ENCODE peak calls at places on chromosomes 2 and 18, in ten cellular contexts. U, O, Q, A, K, I, S, C, J and L are unnamed samples. For H3K4me1, the result is how much of the 10 kb centered on the place peaks cover.

GRCh38 chr2:7634370-7634769 is 717.2 kb downstream of the RNF144A start:
- DNase-seq in J (no peak), O (no peak), Q (no peak), C (no peak), S (no peak), A (no peak), I (no peak), U (no peak), K (no peak), L (no peak)

GRCh38 chr2:129408570-129408969 is 570.9 kb upstream of the RAB6C start:
- DNase-seq in U (no peak), I (no peak), Q (no peak), O (no peak), S (no peak), K (no peak), J (no peak), C (no peak), A (no peak), L (no peak)

GRCh38 chr2:47251404-47251675 is 96.2 kb upstream of the STPG4 start:
- DNase-seq in U (no peak), J (no peak), Q (no peak), C (no peak), A (no peak), K (no peak), S (no peak), I (no peak), O (no peak), L (no peak)

GRCh38 chr2:39153312-39153711 is 32.5 kb upstream of the SOS1 start:
- DNase-seq in Q (peak), U (no peak), O (no peak), I (no peak), K (no peak), C (no peak), J (no peak), A (no peak), S (no peak), L (no peak)

GRCh38 chr2:66555076-66555475 is 120.2 kb downstream of the MEIS1 start:
- DNase-seq in Q (no peak), O (no peak), C (no peak), U (no peak), A (no peak), I (no peak), S (no peak), J (no peak), K (no peak), L (no peak)

GRCh38 chr18:78632111-78632541 is 347.5 kb upstream of the SALL3 start:
- DNase-seq in K (peak), A (no peak), J (no peak), U (peak), O (peak), Q (peak), S (no peak), I (no peak), C (no peak), L (no peak)

GRCh38 chr18:36075862-36076587 is 8.7 kb upstream of the RPRD1A start:
- DNase-seq in I (no peak), U (no peak), O (no peak), K (no peak), Q (peak), J (no peak), S (no peak), A (no peak), C (no peak), L (peak)

GRCh38 chr2:234952270-234953115 is 676 bp downstream of the SH3BP4 start:
- DNase-seq in I (no peak), A (peak), O (peak), C (no peak), S (no peak), U (peak), Q (peak), J (peak), K (no peak), L (peak)

GRCh38 chr18:63683152-63683551 is 19.6 kb upstream of the SERPINB11 start:
- DNase-seq in J (no peak), K (peak), Q (peak), A (no peak), I (no peak), O (peak), C (no peak), S (no peak), U (peak), L (no peak)

GRCh38 chr2:15337996-15338666 is 223.0 kb downstream of the NBAS start:
- DNase-seq in Q (peak), A (no peak), U (no peak), J (no peak), C (no peak), I (no peak), S (no peak), K (no peak), O (no peak), L (no peak)

GRCh38 chr18:76678248-76678647 is 144.1 kb upstream of the ZNF236 start:
- DNase-seq in K (no peak), U (no peak), Q (no peak), C (no peak), J (peak), O (no peak), A (no peak), S (no peak), I (no peak), L (no peak)

GRCh38 chr2:54416166-54416798 is 39.8 kb upstream of the SPTBN1 start:
- DNase-seq in C (peak), U (no peak), A (no peak), Q (no peak), S (no peak), J (peak), O (no peak), I (no peak), K (no peak), L (peak)

GRCh38 chr2:197889041-197889440 is 84.6 kb downstream of the PLCL1 start:
- DNase-seq in O (peak), S (peak), J (no peak), U (peak), C (no peak), K (no peak), Q (no peak), A (no peak), I (no peak), L (no peak)

GRCh38 chr2:72198532-72199241 is 51.0 kb upstream of the CYP26B1 start:
- DNase-seq in C (no peak), K (no peak), O (no peak), I (no peak), U (no peak), A (no peak), S (no peak), Q (peak), J (no peak), L (no peak)

GRCh38 chr2:217695033-217695520 is 307.7 kb downstream of the TNS1 start:
- DNase-seq in J (no peak), A (no peak), C (no peak), I (peak), U (no peak), Q (peak), O (no peak), K (no peak), S (no peak), L (no peak)

GRCh38 chr2:46979611-46980010 is 64.0 kb upstream of the MCFD2 start:
- DNase-seq in A (peak), U (no peak), C (peak), K (no peak), Q (no peak), J (peak), O (no peak), I (no peak), S (peak), L (no peak)

GRCh38 chr18:37452697-37453385 is 112.8 kb downstream of the CELF4 start:
- DNase-seq in Q (no peak), K (no peak), C (no peak), U (no peak), J (no peak), A (no peak), O (no peak), I (no peak), S (no peak), L (no peak)

GRCh38 chr2:49770919-49771318 is 616.6 kb upstream of the FSHR start:
- DNase-seq in Q (peak), I (no peak), U (peak), O (peak), K (peak), A (no peak), S (no peak), J (peak), C (no peak), L (peak)

GRCh38 chr2:36477744-36478143 is 120.2 kb downstream of the FEZ2 start:
- DNase-seq in J (no peak), U (no peak), S (no peak), I (no peak), A (no peak), O (no peak), Q (no peak), K (no peak), C (no peak), L (no peak)

GRCh38 chr2:20611077-20611843 is 39.6 kb downstream of the HS1BP3 start:
- DNase-seq in O (no peak), C (peak), J (peak), I (peak), A (peak), Q (no peak), S (no peak), U (peak), K (no peak), L (peak)

GRCh38 chr18:36514778-36515177 is 217.3 kb downstream of the FHOD3 start:
- DNase-seq in S (no peak), K (peak), I (no peak), O (peak), J (no peak), Q (no peak), A (no peak), C (no peak), U (peak), L (no peak)

GRCh38 chr18:31646332-31646822 is 38.0 kb downstream of the B4GALT6 start:
- DNase-seq in K (no peak), S (no peak), U (no peak), J (no peak), O (no peak), Q (peak), I (no peak), A (no peak), C (no peak), L (no peak)

GRCh38 chr18:47560693-47561092 is 309.2 kb upstream of the SKOR2 start:
- DNase-seq in K (peak), O (peak), I (no peak), S (no peak), U (peak), C (no peak), Q (no peak), A (no peak), J (no peak), L (no peak)

GRCh38 chr2:40034198-40034597 is 255.1 kb upstream of the THUMPD2 start:
- DNase-seq in A (no peak), O (no peak), C (no peak), J (no peak), I (no peak), S (no peak), Q (no peak), K (no peak), U (no peak), L (no peak)

GRCh38 chr2:137287934-137288639 is 522.7 kb downstream of the THSD7B start:
- DNase-seq in J (no peak), U (peak), K (no peak), Q (no peak), O (no peak), C (no peak), S (no peak), I (no peak), A (no peak), L (no peak)

GRCh38 chr2:27714053-27714452 is 50.4 kb downstream of the SLC4A1AP start:
- DNase-seq in K (no peak), J (no peak), Q (no peak), C (no peak), A (no peak), U (no peak), I (no peak), O (no peak), S (no peak), L (no peak)

GRCh38 chr2:27710640-27711430 is 47.1 kb downstream of the SLC4A1AP start:
- DNase-seq in C (no peak), S (no peak), I (peak), A (no peak), O (no peak), Q (no peak), U (no peak), J (no peak), K (no peak), L (no peak)

GRCh38 chr2:27711804-27712203 is 48.1 kb downstream of the SLC4A1AP start:
- DNase-seq in C (no peak), K (no peak), Q (no peak), I (no peak), O (no peak), U (no peak), J (no peak), S (no peak), A (no peak), L (no peak)

GRCh38 chr2:27713201-27713600 is 49.5 kb downstream of the SLC4A1AP start:
- DNase-seq in Q (no peak), I (peak), K (no peak), O (no peak), A (no peak), U (no peak), S (no peak), J (no peak), C (no peak), L (no peak)

GRCh38 chr2:27712547-27712946 is 48.9 kb downstream of the SLC4A1AP start:
- DNase-seq in Q (no peak), I (peak), A (no peak), C (no peak), U (no peak), J (no peak), O (no peak), K (no peak), S (no peak), L (no peak)
- H3K4me1 ChIP-seq in Q (under half), I (under half), A (under half), C (under half), U (under half), J (under half), O (under half), K (under half), S (under half), L (under half)

GRCh38 chr18:939167-939566 is 34.5 kb downstream of the ADCYAP1 start:
- DNase-seq in C (no peak), J (no peak), I (no peak), Q (peak), O (no peak), K (no peak), S (no peak), A (no peak), U (peak), L (no peak)
- H3K27ac ChIP-seq in C (no peak), J (no peak), I (no peak), Q (no peak), O (no peak), K (no peak), S (no peak), A (no peak), U (no peak), L (no peak)

GRCh38 chr2:10406491-10406890 is 41.6 kb downstream of the ODC1 start:
- DNase-seq in Q (no peak), K (no peak), J (no peak), U (no peak), I (no peak), O (no peak), A (no peak), S (no peak), C (no peak), L (no peak)
- H3K4me1 ChIP-seq in Q (half or more), K (under half), J (under half), U (under half), I (under half), O (under half), A (under half), S (under half), C (half or more), L (half or more)

GRCh38 chr2:127672341-127673303 is 2.7 kb downstream of the LIMS2 start:
- DNase-seq in O (no peak), J (peak), C (no peak), A (peak), S (no peak), K (no peak), Q (no peak), U (no peak), I (no peak), L (no peak)

GRCh38 chr2:127670055-127670956 is 5.0 kb downstream of the LIMS2 start:
- DNase-seq in C (no peak), A (no peak), J (no peak), Q (no peak), U (no peak), S (no peak), O (no peak), I (no peak), K (no peak), L (no peak)

GRCh38 chr2:127670957-127671290 is 4.4 kb downstream of the LIMS2 start:
- DNase-seq in A (no peak), C (no peak), J (peak), O (no peak), S (no peak), Q (peak), K (no peak), I (no peak), U (no peak), L (no peak)

GRCh38 chr2:127673304-127674069 is 1.8 kb downstream of the LIMS2 start:
- DNase-seq in K (peak), O (no peak), C (no peak), Q (no peak), U (no peak), S (no peak), A (no peak), J (peak), I (no peak), L (no peak)

GRCh38 chr2:127671557-127672302 is 3.6 kb downstream of the LIMS2 start:
- DNase-seq in C (no peak), A (no peak), U (no peak), S (no peak), O (no peak), J (peak), Q (no peak), K (no peak), I (peak), L (no peak)
- H3K27ac ChIP-seq in C (no peak), A (no peak), U (no peak), S (no peak), O (no peak), J (peak), Q (no peak), K (no peak), I (peak), L (no peak)

GRCh38 chr2:96819876-96820511 is 3.9 kb downstream of the CNNM3 start:
- DNase-seq in I (no peak), U (no peak), S (no peak), K (no peak), C (no peak), A (no peak), O (no peak), J (peak), Q (no peak), L (no peak)

GRCh38 chr2:96819101-96819875 is 3.2 kb downstream of the CNNM3 start:
- DNase-seq in C (peak), K (peak), U (no peak), A (peak), O (no peak), J (peak), I (no peak), Q (no peak), S (no peak), L (no peak)

GRCh38 chr2:96816836-96817702 is 1.0 kb downstream of the CNNM3 start:
- DNase-seq in I (no peak), Q (peak), U (peak), C (no peak), J (peak), O (peak), K (no peak), S (no peak), A (peak), L (peak)

GRCh38 chr2:96816127-96816835 is at the start of gene CNNM3:
- DNase-seq in Q (peak), A (peak), I (peak), K (peak), S (peak), U (peak), C (peak), J (peak), O (peak), L (peak)

DNA sequence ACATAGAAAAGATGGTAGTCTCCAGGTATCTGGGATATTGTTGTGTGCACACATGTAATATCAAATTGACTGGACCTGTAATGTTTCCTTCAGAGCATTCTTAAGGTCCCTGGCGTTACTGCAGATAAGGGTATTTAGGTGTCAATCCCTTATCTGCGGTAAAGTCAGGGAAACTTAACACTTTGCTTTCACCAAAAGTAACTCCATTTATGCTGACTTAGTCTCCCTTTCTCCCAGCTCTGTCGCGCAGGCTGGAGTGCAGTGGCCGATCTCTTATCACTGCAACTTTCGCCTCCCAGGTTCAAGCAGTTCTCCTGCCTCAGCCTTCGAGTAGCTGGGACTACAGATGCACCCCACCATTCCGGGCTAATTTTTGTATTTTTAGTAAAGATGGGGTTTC is 1.8 kb downstream of the CNNM3 start:
- DNase-seq in C (no peak), J (peak), Q (no peak), A (peak), S (no peak), K (no peak), U (no peak), O (no peak), I (no peak), L (no peak)
- H3K4me1 ChIP-seq in C (under half), J (under half), Q (under half), A (under half), S (half or more), K (under half), U (under half), O (under half), I (under half), L (under half)

GRCh38 chr18:12518832-12519534 is 111.3 kb downstream of the PRELID3A start:
- DNase-seq in A (no peak), Q (no peak), O (no peak), C (no peak), K (no peak), S (no peak), J (no peak), I (no peak), U (no peak), L (no peak)

GRCh38 chr18:12517142-12517541 is 109.4 kb downstream of the PRELID3A start:
- DNase-seq in I (no peak), K (no peak), A (no peak), C (no peak), O (no peak), Q (no peak), S (no peak), J (no peak), U (no peak), L (no peak)

GRCh38 chr18:12518326-12518725 is 110.6 kb downstream of the PRELID3A start:
- DNase-seq in Q (no peak), I (no peak), C (no peak), A (no peak), U (no peak), J (no peak), O (no peak), S (no peak), K (no peak), L (no peak)

GRCh38 chr18:12516049-12516677 is 108.4 kb downstream of the PRELID3A start:
- DNase-seq in O (no peak), I (no peak), J (no peak), U (no peak), S (no peak), A (no peak), K (no peak), Q (no peak), C (no peak), L (no peak)

GRCh38 chr18:12520442-12520992 is 112.8 kb downstream of the PRELID3A start:
- DNase-seq in Q (no peak), O (peak), A (no peak), S (no peak), K (no peak), J (no peak), I (no peak), C (no peak), U (no peak), L (no peak)
- H3K27ac ChIP-seq in Q (no peak), O (no peak), A (no peak), S (no peak), K (no peak), J (no peak), I (peak), C (no peak), U (no peak), L (no peak)